ENCODE peak calls at places on chromosomes 4 and X, in nine cellular contexts. One of them, this sample, is unnamed.

GRCh38 chrX:135596495-135596894 is 76.0 kb downstream of the INTS6L start:
- DNase-seq in activated B cell treated with CpG ODN at 0.5 μM for 24 hours: no peak
- DNase-seq in astrocyte of the spinal cord: peak; percentile 1
- DNase-seq in GM13977: peak; percentile 37
- DNase-seq in Panc1: no peak
- DNase-seq in testis: peak; percentile 58
- DNase-seq in lung: no peak
- DNase-seq in right atrium auricular region: no peak
- DNase-seq in AG04450: no peak
- DNase-seq in this sample: peak; percentile 55

GRCh38 chr4:73851293-73851692 is 1.8 kb upstream of the PF4V1 start:
- DNase-seq in AG04450: no peak
- DNase-seq in activated B cell treated with CpG ODN at 0.5 μM for 24 hours: no peak
- DNase-seq in Panc1: no peak
- DNase-seq in lung: no peak
- DNase-seq in astrocyte of the spinal cord: no peak
- DNase-seq in right atrium auricular region: no peak
- DNase-seq in GM13977: no peak
- DNase-seq in testis: no peak
- DNase-seq in this sample: no peak

GRCh38 chr4:11216520-11216919 is 212.2 kb downstream of the HS3ST1 start:
- DNase-seq in activated B cell treated with CpG ODN at 0.5 μM for 24 hours: no peak
- DNase-seq in Panc1: no peak
- DNase-seq in astrocyte of the spinal cord: no peak
- DNase-seq in lung: no peak
- DNase-seq in right atrium auricular region: no peak
- DNase-seq in testis: no peak
- DNase-seq in AG04450: no peak
- DNase-seq in GM13977: no peak
- DNase-seq in this sample: no peak

GRCh38 chr4:87975466-87975865 is at the start of gene SPP1:
- DNase-seq in astrocyte of the spinal cord: peak; percentile 37
- DNase-seq in GM13977: peak; percentile 11
- DNase-seq in lung: no peak
- DNase-seq in right atrium auricular region: no peak
- DNase-seq in Panc1: no peak
- DNase-seq in testis: peak; percentile 44
- DNase-seq in activated B cell treated with CpG ODN at 0.5 μM for 24 hours: no peak
- DNase-seq in AG04450: no peak
- DNase-seq in this sample: peak; percentile 37

GRCh38 chr4:95304898-95305297 is 243.9 kb downstream of the UNC5C start:
- DNase-seq in GM13977: no peak
- DNase-seq in testis: no peak
- DNase-seq in astrocyte of the spinal cord: peak; percentile 85
- DNase-seq in right atrium auricular region: no peak
- DNase-seq in lung: peak; percentile 30
- DNase-seq in Panc1: peak; percentile 47
- DNase-seq in activated B cell treated with CpG ODN at 0.5 μM for 24 hours: no peak
- DNase-seq in AG04450: no peak
- DNase-seq in this sample: no peak

GRCh38 chrX:148542481-148543255 is 42.3 kb downstream of the AFF2 start:
- DNase-seq in right atrium auricular region: no peak
- DNase-seq in Panc1: no peak
- DNase-seq in GM13977: no peak
- DNase-seq in AG04450: no peak
- DNase-seq in testis: no peak
- DNase-seq in astrocyte of the spinal cord: no peak
- DNase-seq in lung: no peak
- DNase-seq in activated B cell treated with CpG ODN at 0.5 μM for 24 hours: no peak
- DNase-seq in this sample: no peak

GRCh38 chr4:126778348-126778747 is 854.4 kb upstream of the INTU start:
- DNase-seq in AG04450: no peak
- DNase-seq in activated B cell treated with CpG ODN at 0.5 μM for 24 hours: no peak
- DNase-seq in right atrium auricular region: no peak
- DNase-seq in testis: no peak
- DNase-seq in lung: no peak
- DNase-seq in astrocyte of the spinal cord: peak; percentile 77
- DNase-seq in GM13977: no peak
- DNase-seq in Panc1: no peak
- DNase-seq in this sample: no peak

GRCh38 chr4:113657834-113658233 is 103.7 kb downstream of the CAMK2D start:
- DNase-seq in testis: no peak
- DNase-seq in astrocyte of the spinal cord: peak; percentile 52
- DNase-seq in activated B cell treated with CpG ODN at 0.5 μM for 24 hours: no peak
- DNase-seq in AG04450: no peak
- DNase-seq in lung: no peak
- DNase-seq in GM13977: no peak
- DNase-seq in right atrium auricular region: no peak
- DNase-seq in Panc1: no peak
- DNase-seq in this sample: no peak

GRCh38 chr4:41157009-41157408 is 57.3 kb downstream of the APBB2 start:
- DNase-seq in GM13977: no peak
- DNase-seq in AG04450: no peak
- DNase-seq in Panc1: no peak
- DNase-seq in testis: no peak
- DNase-seq in right atrium auricular region: no peak
- DNase-seq in astrocyte of the spinal cord: no peak
- DNase-seq in lung: no peak
- DNase-seq in activated B cell treated with CpG ODN at 0.5 μM for 24 hours: no peak
- DNase-seq in this sample: no peak

GRCh38 chrX:103376979-103377324 is 614 bp downstream of the BEX3 start:
- DNase-seq in GM13977: no peak
- DNase-seq in AG04450: no peak
- DNase-seq in Panc1: no peak
- DNase-seq in astrocyte of the spinal cord: no peak
- DNase-seq in activated B cell treated with CpG ODN at 0.5 μM for 24 hours: no peak
- DNase-seq in testis: peak; percentile 23
- DNase-seq in lung: no peak
- DNase-seq in right atrium auricular region: no peak
- DNase-seq in this sample: peak; percentile 6

GRCh38 chrX:12505127-12505526 is 286.1 kb upstream of the PRPS2 start:
- DNase-seq in testis: no peak
- DNase-seq in GM13977: no peak
- DNase-seq in activated B cell treated with CpG ODN at 0.5 μM for 24 hours: no peak
- DNase-seq in right atrium auricular region: no peak
- DNase-seq in lung: no peak
- DNase-seq in astrocyte of the spinal cord: no peak
- DNase-seq in Panc1: no peak
- DNase-seq in AG04450: no peak
- DNase-seq in this sample: no peak

GRCh38 chr4:7818676-7819041 is 121.0 kb downstream of the AFAP1 start:
- DNase-seq in testis: no peak
- DNase-seq in astrocyte of the spinal cord: no peak
- DNase-seq in activated B cell treated with CpG ODN at 0.5 μM for 24 hours: no peak
- DNase-seq in lung: no peak
- DNase-seq in AG04450: no peak
- DNase-seq in right atrium auricular region: no peak
- DNase-seq in Panc1: no peak
- DNase-seq in GM13977: no peak
- DNase-seq in this sample: no peak

GRCh38 chr4:59598233-59598618 is 1601.9 kb upstream of the ADGRL3 start:
- DNase-seq in astrocyte of the spinal cord: no peak
- DNase-seq in lung: peak; percentile 40
- DNase-seq in testis: no peak
- DNase-seq in Panc1: no peak
- DNase-seq in right atrium auricular region: no peak
- DNase-seq in AG04450: no peak
- DNase-seq in activated B cell treated with CpG ODN at 0.5 μM for 24 hours: no peak
- DNase-seq in GM13977: no peak
- DNase-seq in this sample: no peak

GRCh38 chr4:82320351-82320750 is 53.4 kb downstream of the HNRNPD start:
- DNase-seq in activated B cell treated with CpG ODN at 0.5 μM for 24 hours: no peak
- DNase-seq in lung: no peak
- DNase-seq in AG04450: no peak
- DNase-seq in testis: no peak
- DNase-seq in GM13977: no peak
- DNase-seq in Panc1: no peak
- DNase-seq in astrocyte of the spinal cord: no peak
- DNase-seq in right atrium auricular region: no peak
- DNase-seq in this sample: no peak

GRCh38 chrX:81414630-81415029 is 212.7 kb downstream of the SH3BGRL start:
- DNase-seq in Panc1: no peak
- DNase-seq in lung: no peak
- DNase-seq in AG04450: no peak
- DNase-seq in activated B cell treated with CpG ODN at 0.5 μM for 24 hours: no peak
- DNase-seq in right atrium auricular region: no peak
- DNase-seq in astrocyte of the spinal cord: peak; percentile 1
- DNase-seq in GM13977: no peak
- DNase-seq in testis: no peak
- DNase-seq in this sample: no peak
- TF ChIP-seq CTCF in Panc1: peak; percentile 18
- TF ChIP-seq CTCF in lung: no peak
- TF ChIP-seq CTCF in AG04450: peak; percentile 34
- TF ChIP-seq CTCF in activated B cell treated with CpG ODN at 0.5 μM for 24 hours: no peak
- TF ChIP-seq CTCF in right atrium auricular region: peak; percentile 25
- TF ChIP-seq CTCF in astrocyte of the spinal cord: no peak
- TF ChIP-seq CTCF in GM13977: no peak
- TF ChIP-seq CTCF in testis: peak; percentile 23
- TF ChIP-seq CTCF in this sample: peak; percentile 12

DNA sequence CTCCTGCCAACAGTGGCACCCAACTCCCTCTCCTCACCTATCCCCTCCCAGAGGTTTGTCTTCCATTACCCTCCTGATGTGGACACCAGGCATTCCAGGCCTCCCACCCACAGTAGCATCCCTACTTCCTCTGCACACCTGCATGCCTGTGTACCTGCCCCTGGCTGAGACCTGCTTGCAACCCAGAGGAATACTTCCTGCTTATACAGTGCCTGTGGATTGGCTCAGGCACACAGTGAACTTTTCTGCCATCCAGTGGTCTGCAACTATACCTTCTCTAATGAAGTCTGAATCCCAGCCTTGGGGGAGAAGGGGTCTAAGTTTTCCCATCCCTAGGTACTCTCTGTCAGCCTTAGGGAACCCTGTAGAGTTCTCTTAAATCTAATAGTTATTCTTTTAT is 169.9 kb downstream of the IQCM start:
- DNase-seq in testis: no peak
- DNase-seq in AG04450: no peak
- DNase-seq in Panc1: no peak
- DNase-seq in astrocyte of the spinal cord: no peak
- DNase-seq in right atrium auricular region: no peak
- DNase-seq in lung: no peak
- DNase-seq in GM13977: no peak
- DNase-seq in activated B cell treated with CpG ODN at 0.5 μM for 24 hours: no peak
- DNase-seq in this sample: no peak
- TF ChIP-seq CTCF in testis: no peak
- TF ChIP-seq CTCF in AG04450: no peak
- TF ChIP-seq CTCF in Panc1: no peak
- TF ChIP-seq CTCF in astrocyte of the spinal cord: no peak
- TF ChIP-seq CTCF in right atrium auricular region: no peak
- TF ChIP-seq CTCF in lung: no peak
- TF ChIP-seq CTCF in GM13977: no peak
- TF ChIP-seq CTCF in activated B cell treated with CpG ODN at 0.5 μM for 24 hours: no peak
- TF ChIP-seq CTCF in this sample: no peak

GRCh38 chr4:140472156-140472555 is 25.9 kb downstream of the MGAT4D start:
- DNase-seq in right atrium auricular region: no peak
- DNase-seq in AG04450: no peak
- DNase-seq in GM13977: no peak
- DNase-seq in Panc1: no peak
- DNase-seq in lung: no peak
- DNase-seq in astrocyte of the spinal cord: no peak
- DNase-seq in activated B cell treated with CpG ODN at 0.5 μM for 24 hours: no peak
- DNase-seq in testis: no peak
- DNase-seq in this sample: no peak
- TF ChIP-seq CTCF in right atrium auricular region: no peak
- TF ChIP-seq CTCF in AG04450: no peak
- TF ChIP-seq CTCF in GM13977: no peak
- TF ChIP-seq CTCF in Panc1: no peak
- TF ChIP-seq CTCF in lung: no peak
- TF ChIP-seq CTCF in astrocyte of the spinal cord: no peak
- TF ChIP-seq CTCF in activated B cell treated with CpG ODN at 0.5 μM for 24 hours: no peak
- TF ChIP-seq CTCF in testis: no peak
- TF ChIP-seq CTCF in this sample: no peak

GRCh38 chrX:115940888-115941332 is 229.6 kb upstream of the AGTR2 start:
- DNase-seq in testis: no peak
- DNase-seq in Panc1: no peak
- DNase-seq in activated B cell treated with CpG ODN at 0.5 μM for 24 hours: no peak
- DNase-seq in AG04450: no peak
- DNase-seq in astrocyte of the spinal cord: peak; percentile 45
- DNase-seq in right atrium auricular region: peak; percentile 76
- DNase-seq in lung: peak; percentile 88
- DNase-seq in GM13977: peak; percentile 67
- DNase-seq in this sample: peak; percentile 6
- TF ChIP-seq CTCF in testis: no peak
- TF ChIP-seq CTCF in Panc1: no peak
- TF ChIP-seq CTCF in activated B cell treated with CpG ODN at 0.5 μM for 24 hours: no peak
- TF ChIP-seq CTCF in AG04450: no peak
- TF ChIP-seq CTCF in astrocyte of the spinal cord: peak; percentile 5
- TF ChIP-seq CTCF in right atrium auricular region: peak; percentile 57
- TF ChIP-seq CTCF in lung: peak; percentile 57
- TF ChIP-seq CTCF in GM13977: peak; percentile 70
- TF ChIP-seq CTCF in this sample: no peak

DNA sequence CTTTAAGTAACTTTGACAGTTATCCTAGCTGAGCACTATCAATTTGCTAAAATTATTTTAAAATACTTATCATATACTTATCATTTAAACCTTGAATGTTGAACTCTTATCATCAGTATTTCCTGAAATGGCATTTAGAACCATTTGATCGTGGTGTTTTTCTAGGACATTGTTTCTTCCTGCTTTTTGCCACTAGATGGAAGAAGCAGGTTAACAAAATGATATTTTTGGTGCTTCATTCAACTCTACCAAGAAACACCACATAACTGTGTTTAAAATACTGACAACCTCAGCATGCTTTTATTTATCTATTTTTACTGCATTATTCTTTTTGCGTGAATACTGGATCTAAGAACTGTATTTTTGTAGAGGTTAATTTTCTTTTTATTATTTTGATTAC is 44.6 kb downstream of the C4orf33 start:
- DNase-seq in Panc1: no peak
- DNase-seq in lung: no peak
- DNase-seq in GM13977: no peak
- DNase-seq in right atrium auricular region: no peak
- DNase-seq in AG04450: no peak
- DNase-seq in activated B cell treated with CpG ODN at 0.5 μM for 24 hours: no peak
- DNase-seq in testis: no peak
- DNase-seq in astrocyte of the spinal cord: peak; percentile 18
- DNase-seq in this sample: no peak
- TF ChIP-seq CTCF in Panc1: no peak
- TF ChIP-seq CTCF in lung: no peak
- TF ChIP-seq CTCF in GM13977: no peak
- TF ChIP-seq CTCF in right atrium auricular region: no peak
- TF ChIP-seq CTCF in AG04450: no peak
- TF ChIP-seq CTCF in activated B cell treated with CpG ODN at 0.5 μM for 24 hours: no peak
- TF ChIP-seq CTCF in testis: no peak
- TF ChIP-seq CTCF in astrocyte of the spinal cord: peak; percentile 31
- TF ChIP-seq CTCF in this sample: no peak

GRCh38 chr4:98928505-98929340 is at the start of gene EIF4E:
- DNase-seq in activated B cell treated with CpG ODN at 0.5 μM for 24 hours: peak; percentile 83
- DNase-seq in GM13977: peak; percentile 93
- DNase-seq in testis: peak; percentile 97
- DNase-seq in lung: peak; percentile 98
- DNase-seq in Panc1: peak; percentile 90
- DNase-seq in right atrium auricular region: peak; percentile 99
- DNase-seq in astrocyte of the spinal cord: peak; percentile 99
- DNase-seq in AG04450: peak; percentile 98
- DNase-seq in this sample: peak; percentile 98
- TF ChIP-seq CTCF in activated B cell treated with CpG ODN at 0.5 μM for 24 hours: no peak
- TF ChIP-seq CTCF in GM13977: no peak
- TF ChIP-seq CTCF in testis: no peak
- TF ChIP-seq CTCF in lung: no peak
- TF ChIP-seq CTCF in Panc1: no peak
- TF ChIP-seq CTCF in right atrium auricular region: peak; percentile 28
- TF ChIP-seq CTCF in astrocyte of the spinal cord: no peak
- TF ChIP-seq CTCF in AG04450: no peak
- TF ChIP-seq CTCF in this sample: peak; percentile 48

This sample was measured in activated CD8-positive, alpha-beta T cell treated with anti-CD3 and anti-CD28 coated beads for 36 hours.